ENCODE peak calls at places on chromosomes 7 and 10, in seven cellular contexts. One of them, this sample, is unnamed.

GRCh38 chr7:7228472-7228871 is 46.1 kb downstream of the C1GALT1 start:
- DNase-seq in neuronal stem cell: no peak
- DNase-seq in H1: no peak
- DNase-seq in H9: no peak
- DNase-seq in mesendoderm: no peak
- DNase-seq in mesenchymal stem cell: peak
- DNase-seq in IMR-90: peak
- DNase-seq in this sample: no peak

GRCh38 chr7:44884553-44885393 is 557 bp downstream of the PURB start:
- DNase-seq in H1: peak
- DNase-seq in mesenchymal stem cell: peak
- DNase-seq in IMR-90: peak
- DNase-seq in H9: peak
- DNase-seq in neuronal stem cell: peak
- DNase-seq in mesendoderm: peak
- DNase-seq in this sample: peak

GRCh38 chr10:125982256-125982948 is 86.0 kb downstream of the FANK1 start:
- DNase-seq in mesendoderm: peak
- DNase-seq in IMR-90: peak
- DNase-seq in H9: peak
- DNase-seq in mesenchymal stem cell: peak
- DNase-seq in H1: no peak
- DNase-seq in neuronal stem cell: peak
- DNase-seq in this sample: peak

GRCh38 chr10:26540601-26541000 is 102.5 kb downstream of the APBB1IP start:
- DNase-seq in H9: no peak
- DNase-seq in mesenchymal stem cell: no peak
- DNase-seq in IMR-90: no peak
- DNase-seq in neuronal stem cell: peak
- DNase-seq in H1: no peak
- DNase-seq in mesendoderm: peak
- DNase-seq in this sample: no peak

GRCh38 chr10:16016688-16017087 is 156.4 kb upstream of the MINDY3 start:
- DNase-seq in mesenchymal stem cell: no peak
- DNase-seq in neuronal stem cell: no peak
- DNase-seq in mesendoderm: no peak
- DNase-seq in IMR-90: no peak
- DNase-seq in H9: no peak
- DNase-seq in H1: no peak
- DNase-seq in this sample: no peak

GRCh38 chr7:17486835-17487234 is 188.4 kb downstream of the AHR start:
- DNase-seq in mesenchymal stem cell: no peak
- DNase-seq in mesendoderm: no peak
- DNase-seq in neuronal stem cell: no peak
- DNase-seq in IMR-90: no peak
- DNase-seq in H9: no peak
- DNase-seq in H1: no peak
- DNase-seq in this sample: no peak

GRCh38 chr10:97607076-97607635 is 17.6 kb downstream of the C10orf62 start:
- DNase-seq in neuronal stem cell: no peak
- DNase-seq in mesenchymal stem cell: no peak
- DNase-seq in IMR-90: no peak
- DNase-seq in H1: no peak
- DNase-seq in H9: no peak
- DNase-seq in mesendoderm: no peak
- DNase-seq in this sample: no peak

GRCh38 chr7:20352573-20353304 is 22.0 kb downstream of the ITGB8 start:
- DNase-seq in H9: no peak
- DNase-seq in IMR-90: peak
- DNase-seq in mesenchymal stem cell: peak
- DNase-seq in neuronal stem cell: no peak
- DNase-seq in H1: no peak
- DNase-seq in mesendoderm: peak
- DNase-seq in this sample: peak

GRCh38 chr7:129315916-129316315 is 91.1 kb downstream of the AHCYL2 start:
- DNase-seq in H1: no peak
- DNase-seq in neuronal stem cell: no peak
- DNase-seq in mesenchymal stem cell: no peak
- DNase-seq in mesendoderm: no peak
- DNase-seq in IMR-90: no peak
- DNase-seq in H9: no peak
- DNase-seq in this sample: no peak

GRCh38 chr7:28487487-28487886 is 75.2 kb downstream of the CREB5 start:
- DNase-seq in IMR-90: no peak
- DNase-seq in neuronal stem cell: no peak
- DNase-seq in mesenchymal stem cell: no peak
- DNase-seq in H1: no peak
- DNase-seq in H9: no peak
- DNase-seq in mesendoderm: no peak
- DNase-seq in this sample: no peak

GRCh38 chr7:28488061-28488791 is 75.9 kb downstream of the CREB5 start:
- DNase-seq in mesendoderm: no peak
- DNase-seq in IMR-90: no peak
- DNase-seq in H1: no peak
- DNase-seq in neuronal stem cell: no peak
- DNase-seq in H9: no peak
- DNase-seq in mesenchymal stem cell: no peak
- DNase-seq in this sample: no peak

DNA sequence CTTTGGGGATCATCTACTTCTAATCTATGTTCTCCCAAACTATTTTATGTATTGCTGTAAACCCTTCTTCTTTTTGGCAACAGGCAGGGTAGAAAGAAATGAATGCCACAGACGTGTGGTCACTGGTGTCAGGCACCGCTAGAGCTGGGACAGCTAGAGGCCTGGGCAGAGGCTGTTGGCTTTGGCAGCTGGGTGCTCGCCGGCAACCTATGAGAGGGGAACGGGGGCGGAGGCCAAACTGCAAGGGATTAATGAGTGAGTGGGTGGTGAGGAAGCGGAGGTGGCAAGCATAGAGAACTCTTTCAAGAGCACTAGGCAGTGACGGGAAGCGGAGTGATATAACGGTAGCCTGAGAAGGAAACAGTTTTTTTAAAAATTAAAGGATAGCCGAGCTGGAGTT is 78.5 kb downstream of the CREB5 start:
- DNase-seq in mesendoderm: no peak
- DNase-seq in neuronal stem cell: no peak
- DNase-seq in mesenchymal stem cell: no peak
- DNase-seq in H1: no peak
- DNase-seq in IMR-90: no peak
- DNase-seq in H9: no peak
- DNase-seq in this sample: no peak
- H3K18ac ChIP-seq in mesendoderm: no peak
- H3K18ac ChIP-seq in neuronal stem cell: no peak
- H3K18ac ChIP-seq in mesenchymal stem cell: no peak
- H3K18ac ChIP-seq in H1: no peak
- H3K18ac ChIP-seq in IMR-90: no peak
- H3K18ac ChIP-seq in H9: no peak
- H3K18ac ChIP-seq in this sample: no peak

GRCh38 chr7:91852263-91852741 is 28.2 kb downstream of the MTERF1 start:
- DNase-seq in neuronal stem cell: no peak
- DNase-seq in H9: peak
- DNase-seq in mesendoderm: peak
- DNase-seq in mesenchymal stem cell: peak
- DNase-seq in IMR-90: peak
- DNase-seq in H1: no peak
- DNase-seq in this sample: no peak
- H3K18ac ChIP-seq in neuronal stem cell: no peak
- H3K18ac ChIP-seq in H9: no peak
- H3K18ac ChIP-seq in mesendoderm: no peak
- H3K18ac ChIP-seq in mesenchymal stem cell: no peak
- H3K18ac ChIP-seq in IMR-90: no peak
- H3K18ac ChIP-seq in H1: no peak
- H3K18ac ChIP-seq in this sample: no peak

GRCh38 chr10:8378198-8378983 is 323.9 kb downstream of the GATA3 start:
- DNase-seq in mesenchymal stem cell: peak
- DNase-seq in IMR-90: no peak
- DNase-seq in H9: no peak
- DNase-seq in H1: no peak
- DNase-seq in neuronal stem cell: no peak
- DNase-seq in mesendoderm: no peak
- DNase-seq in this sample: no peak

GRCh38 chr10:8374334-8374733 is 319.8 kb downstream of the GATA3 start:
- DNase-seq in mesendoderm: no peak
- DNase-seq in H1: no peak
- DNase-seq in IMR-90: no peak
- DNase-seq in H9: no peak
- DNase-seq in neuronal stem cell: no peak
- DNase-seq in mesenchymal stem cell: no peak
- DNase-seq in this sample: no peak

GRCh38 chr10:8369666-8370065 is 315.2 kb downstream of the GATA3 start:
- DNase-seq in neuronal stem cell: no peak
- DNase-seq in H9: no peak
- DNase-seq in H1: no peak
- DNase-seq in mesenchymal stem cell: no peak
- DNase-seq in mesendoderm: no peak
- DNase-seq in IMR-90: peak
- DNase-seq in this sample: no peak

GRCh38 chr10:8379906-8380832 is 325.7 kb downstream of the GATA3 start:
- DNase-seq in neuronal stem cell: no peak
- DNase-seq in IMR-90: no peak
- DNase-seq in H1: no peak
- DNase-seq in H9: no peak
- DNase-seq in mesenchymal stem cell: no peak
- DNase-seq in mesendoderm: peak
- DNase-seq in this sample: no peak

DNA sequence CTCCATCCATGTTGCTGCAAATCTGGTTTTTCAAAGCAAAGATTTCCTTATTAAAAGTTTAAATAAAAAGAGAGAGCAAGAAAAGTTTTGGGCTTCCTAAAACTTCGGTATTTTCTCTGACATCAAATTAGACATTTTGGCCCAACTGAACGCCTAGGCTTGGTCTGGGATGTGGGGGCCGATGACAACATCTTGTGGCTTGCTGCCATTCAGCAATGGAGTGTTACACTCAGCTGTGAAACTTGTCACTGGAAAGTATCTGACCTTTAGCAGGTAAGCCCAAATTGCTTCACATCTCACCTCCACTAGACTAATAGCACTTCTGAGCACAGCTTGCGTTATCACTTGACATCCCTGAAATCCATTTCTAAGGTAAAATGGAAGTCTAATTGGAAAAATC is 320.6 kb downstream of the GATA3 start:
- DNase-seq in H1: no peak
- DNase-seq in H9: no peak
- DNase-seq in neuronal stem cell: no peak
- DNase-seq in IMR-90: no peak
- DNase-seq in mesendoderm: no peak
- DNase-seq in mesenchymal stem cell: no peak
- DNase-seq in this sample: no peak
- H3K18ac ChIP-seq in H1: no peak
- H3K18ac ChIP-seq in H9: no peak
- H3K18ac ChIP-seq in neuronal stem cell: no peak
- H3K18ac ChIP-seq in IMR-90: no peak
- H3K18ac ChIP-seq in mesendoderm: no peak
- H3K18ac ChIP-seq in mesenchymal stem cell: no peak
- H3K18ac ChIP-seq in this sample: no peak

DNA sequence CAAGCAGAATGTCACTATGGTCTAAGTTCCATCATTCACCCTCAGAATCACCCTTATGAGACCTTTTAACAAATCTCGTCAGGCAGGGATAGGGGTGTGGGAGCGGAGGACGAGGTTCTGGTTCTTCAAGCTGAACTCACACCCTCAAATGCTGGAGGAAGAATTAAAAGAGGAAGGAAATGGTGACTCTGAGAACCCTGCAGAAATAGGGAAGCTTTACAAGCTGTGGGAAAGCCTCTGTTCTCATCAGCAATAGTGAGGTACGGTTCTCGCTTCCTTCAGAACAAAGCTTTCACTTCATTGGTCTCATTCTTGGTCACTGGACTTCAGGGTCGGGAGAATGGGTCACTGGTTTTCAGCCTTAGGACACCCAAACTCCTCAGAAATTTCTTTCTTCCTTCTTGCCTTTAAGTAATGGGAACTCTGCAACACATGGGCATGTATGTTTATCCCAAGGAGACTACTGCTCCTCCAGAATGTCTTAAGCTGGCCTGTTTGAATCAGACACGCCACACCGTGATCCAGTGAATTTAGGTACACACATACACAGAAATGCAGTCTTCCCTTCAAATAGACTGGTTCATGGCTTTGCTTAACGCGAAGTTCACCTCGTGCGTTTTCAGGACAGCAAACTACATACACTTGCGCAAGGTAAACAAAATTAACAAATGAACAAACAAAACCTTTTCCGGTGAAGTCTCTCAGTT is 226.0 kb downstream of the SFMBT2 start:
- DNase-seq in H9: no peak
- DNase-seq in IMR-90: no peak
- DNase-seq in mesenchymal stem cell: no peak
- DNase-seq in mesendoderm: no peak
- DNase-seq in neuronal stem cell: no peak
- DNase-seq in H1: no peak
- DNase-seq in this sample: peak
- H3K18ac ChIP-seq in H9: no peak
- H3K18ac ChIP-seq in IMR-90: no peak
- H3K18ac ChIP-seq in mesenchymal stem cell: no peak
- H3K18ac ChIP-seq in mesendoderm: no peak
- H3K18ac ChIP-seq in neuronal stem cell: no peak
- H3K18ac ChIP-seq in H1: no peak
- H3K18ac ChIP-seq in this sample: no peak

DNA sequence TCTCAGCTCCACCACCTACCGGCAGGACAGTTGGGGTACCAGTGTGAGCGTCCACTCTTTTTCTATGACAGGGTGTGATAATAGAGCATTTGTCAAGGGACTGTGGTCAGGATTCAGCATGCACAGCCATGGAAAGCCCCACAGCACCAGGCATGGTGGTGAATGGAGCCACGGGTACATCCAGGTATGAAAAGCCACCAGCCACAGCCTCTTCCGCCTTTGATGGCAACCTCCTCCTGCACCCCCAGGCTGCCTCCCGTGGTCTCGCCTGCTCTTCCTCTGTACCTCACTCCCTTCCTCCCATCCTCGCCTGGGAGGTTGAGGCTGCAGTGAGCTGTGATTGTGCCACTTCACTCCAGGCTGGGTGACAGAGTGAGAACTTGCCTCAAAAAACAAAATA is 90.2 kb upstream of the CHST15 start:
- DNase-seq in mesenchymal stem cell: no peak
- DNase-seq in IMR-90: no peak
- DNase-seq in neuronal stem cell: no peak
- DNase-seq in mesendoderm: no peak
- DNase-seq in H1: no peak
- DNase-seq in H9: no peak
- DNase-seq in this sample: no peak
- H3K18ac ChIP-seq in mesenchymal stem cell: no peak
- H3K18ac ChIP-seq in IMR-90: no peak
- H3K18ac ChIP-seq in neuronal stem cell: no peak
- H3K18ac ChIP-seq in mesendoderm: no peak
- H3K18ac ChIP-seq in H1: no peak
- H3K18ac ChIP-seq in H9: no peak
- H3K18ac ChIP-seq in this sample: no peak

GRCh38 chr10:72812798-72813430 is 80.6 kb upstream of the OIT3 start:
- DNase-seq in H9: no peak
- DNase-seq in IMR-90: peak
- DNase-seq in neuronal stem cell: no peak
- DNase-seq in mesendoderm: no peak
- DNase-seq in mesenchymal stem cell: peak
- DNase-seq in H1: no peak
- DNase-seq in this sample: peak
- H3K18ac ChIP-seq in H9: no peak
- H3K18ac ChIP-seq in IMR-90: peak
- H3K18ac ChIP-seq in neuronal stem cell: no peak
- H3K18ac ChIP-seq in mesendoderm: no peak
- H3K18ac ChIP-seq in mesenchymal stem cell: no peak
- H3K18ac ChIP-seq in H1: no peak
- H3K18ac ChIP-seq in this sample: no peak